ENCODE peak calls at places on chromosomes 12 and 14, in five cellular contexts. I is IMR-90; U is effector CD4-positive, alpha-beta T cell; Z is activated CD8-positive, alpha-beta memory T cell treated with anti-CD3 and anti-CD28 coated beads for 24 hours; O is NCI-H460. J is an unnamed sample.

GRCh38 chr14:58749066-58749669 is 111.4 kb downstream of the DACT1 start:
- DNase-seq in I (peak), U (no peak), Z (no peak), O (peak), J (peak)

GRCh38 chr12:41402804-41403203 is 214.7 kb downstream of the PDZRN4 start:
- DNase-seq in I (no peak), U (no peak), Z (no peak), O (no peak), J (no peak)

GRCh38 chr14:102046337-102047278 is 40.2 kb downstream of the HSP90AA1 start:
- DNase-seq in I (peak), U (no peak), Z (no peak), O (peak), J (no peak)

GRCh38 chr14:70317969-70318634 is 41.4 kb downstream of the COX16 start:
- DNase-seq in I (peak), U (no peak), Z (no peak), O (peak), J (peak)

GRCh38 chr14:54253195-54253947 is 143.4 kb upstream of the CDKN3 start:
- DNase-seq in I (peak), U (no peak), Z (no peak), O (peak), J (peak)

GRCh38 chr14:68686724-68687123 is 106.1 kb downstream of the ZFP36L1 start:
- DNase-seq in I (no peak), U (no peak), Z (no peak), O (no peak), J (no peak)

GRCh38 chr12:22626429-22626828 is 1.5 kb downstream of the ETNK1 start:
- DNase-seq in I (peak), U (no peak), Z (no peak), O (no peak), J (peak)

GRCh38 chr14:97039717-97040363 is 242.7 kb downstream of the VRK1 start:
- DNase-seq in I (no peak), U (no peak), Z (no peak), O (no peak), J (no peak)

GRCh38 chr12:104056419-104056972 is 6.5 kb upstream of the GLT8D2 start:
- DNase-seq in I (peak), U (no peak), Z (no peak), O (no peak), J (peak)

GRCh38 chr12:132152921-132153321 is 8.7 kb downstream of the NOC4L start:
- DNase-seq in I (no peak), U (no peak), Z (no peak), O (no peak), J (no peak)

GRCh38 chr12:116332705-116333380 is 55.4 kb upstream of the MED13L start:
- DNase-seq in I (no peak), U (no peak), Z (no peak), O (no peak), J (no peak)

GRCh38 chr12:108543642-108544041 is 17.3 kb downstream of the SART3 start:
- DNase-seq in I (no peak), U (no peak), Z (no peak), O (no peak), J (no peak)

GRCh38 chr14:68016243-68016914 is 196.8 kb downstream of the RAD51B start:
- DNase-seq in I (peak), U (no peak), Z (no peak), O (no peak), J (peak)

GRCh38 chr14:75252254-75252837 is 26.3 kb upstream of the FOS start:
- DNase-seq in I (no peak), U (no peak), Z (no peak), O (no peak), J (no peak)

GRCh38 chr12:2804390-2805145 is 7.9 kb upstream of the ITFG2 start:
- DNase-seq in I (peak), U (no peak), Z (no peak), O (no peak), J (peak)

GRCh38 chr14:59688224-59689170 is 111.9 kb upstream of the CCDC175 start:
- DNase-seq in I (peak), U (no peak), Z (peak), O (peak), J (peak)

GRCh38 chr12:24069532-24070395 is 120.3 kb upstream of the SOX5 start:
- DNase-seq in I (peak), U (no peak), Z (no peak), O (peak), J (peak)

GRCh38 chr14:31278883-31279282 is 71.3 kb upstream of the HECTD1 start:
- DNase-seq in I (no peak), U (no peak), Z (no peak), O (no peak), J (no peak)

GRCh38 chr12:90174198-90174510 is 465.5 kb upstream of the ATP2B1 start:
- DNase-seq in I (no peak), U (no peak), Z (no peak), O (no peak), J (peak)

GRCh38 chr14:51884086-51884927 is 23.9 kb downstream of the GNG2 start:
- DNase-seq in I (peak), U (no peak), Z (no peak), O (no peak), J (peak)